ENCODE peak calls at places on chromosomes 13 and 19, in six cellular contexts. One of them, this sample, is unnamed.

GRCh38 chr19:3725640-3726310 is 17.6 kb downstream of the TJP3 start:
- ATAC-seq in K562: no peak
- ATAC-seq in HepG2: no peak
- ATAC-seq in upper lobe of left lung: peak; percentile 72
- ATAC-seq in GM12878: no peak
- ATAC-seq in A549: no peak
- ATAC-seq in this sample: no peak

GRCh38 chr13:37769078-37769477 is 100.5 kb downstream of the TRPC4 start:
- ATAC-seq in K562: no peak
- ATAC-seq in A549: no peak
- ATAC-seq in upper lobe of left lung: no peak
- ATAC-seq in GM12878: no peak
- ATAC-seq in HepG2: no peak
- ATAC-seq in this sample: no peak

GRCh38 chr13:67148219-67148583 is 81.9 kb downstream of the PCDH9 start:
- ATAC-seq in GM12878: no peak
- ATAC-seq in upper lobe of left lung: no peak
- ATAC-seq in HepG2: no peak
- ATAC-seq in K562: no peak
- ATAC-seq in A549: no peak
- ATAC-seq in this sample: no peak

GRCh38 chr13:67130444-67130843 is 99.7 kb downstream of the PCDH9 start:
- ATAC-seq in A549: no peak
- ATAC-seq in GM12878: no peak
- ATAC-seq in K562: peak; percentile 77
- ATAC-seq in upper lobe of left lung: no peak
- ATAC-seq in HepG2: no peak
- ATAC-seq in this sample: no peak

GRCh38 chr19:3073159-3073563 is 10.9 kb upstream of the TLE5 start:
- ATAC-seq in A549: peak; percentile 43
- ATAC-seq in HepG2: peak; percentile 32
- ATAC-seq in GM12878: no peak
- ATAC-seq in upper lobe of left lung: peak; percentile 52
- ATAC-seq in K562: peak; percentile 94
- ATAC-seq in this sample: peak; percentile 88

GRCh38 chr13:81089758-81090157 is 748.8 kb upstream of the SPRY2 start:
- ATAC-seq in GM12878: no peak
- ATAC-seq in K562: no peak
- ATAC-seq in upper lobe of left lung: no peak
- ATAC-seq in A549: no peak
- ATAC-seq in HepG2: no peak
- ATAC-seq in this sample: no peak

GRCh38 chr13:110937511-110938303 is 22.8 kb upstream of the ANKRD10 start:
- ATAC-seq in HepG2: no peak
- ATAC-seq in A549: no peak
- ATAC-seq in GM12878: no peak
- ATAC-seq in upper lobe of left lung: no peak
- ATAC-seq in K562: no peak
- ATAC-seq in this sample: no peak

GRCh38 chr19:8337728-8338127 is 5.3 kb downstream of the KANK3 start:
- ATAC-seq in upper lobe of left lung: no peak
- ATAC-seq in K562: no peak
- ATAC-seq in HepG2: no peak
- ATAC-seq in GM12878: no peak
- ATAC-seq in A549: no peak
- ATAC-seq in this sample: no peak

GRCh38 chr13:52809310-52809769 is 39.1 kb downstream of the PCDH8 start:
- ATAC-seq in A549: peak; percentile 83
- ATAC-seq in upper lobe of left lung: no peak
- ATAC-seq in HepG2: peak; percentile 97
- ATAC-seq in GM12878: peak; percentile 89
- ATAC-seq in K562: peak; percentile 94
- ATAC-seq in this sample: no peak

GRCh38 chr19:4256563-4256962 is 9.7 kb downstream of the YJU2 start:
- ATAC-seq in K562: peak; percentile 73
- ATAC-seq in upper lobe of left lung: no peak
- ATAC-seq in GM12878: no peak
- ATAC-seq in HepG2: no peak
- ATAC-seq in A549: no peak
- ATAC-seq in this sample: no peak

DNA sequence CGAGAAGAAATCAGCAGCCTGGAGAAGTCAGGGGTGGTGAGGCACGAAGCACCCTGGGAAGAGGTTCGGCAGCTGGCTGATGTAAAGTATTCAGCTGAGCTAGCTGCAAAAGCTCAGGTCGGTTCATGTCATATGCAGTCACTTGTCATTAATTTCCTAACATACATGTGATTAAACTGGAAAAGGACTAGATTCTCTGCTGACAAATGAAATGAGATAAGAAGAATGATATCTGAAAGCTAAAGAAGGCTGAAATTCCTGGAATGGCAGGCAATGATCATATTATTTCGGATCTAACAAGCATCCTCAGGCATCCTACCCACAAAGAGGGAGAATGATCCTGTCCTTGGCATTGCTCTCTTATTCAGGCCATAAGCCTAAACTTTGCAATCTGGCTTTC is 383.1 kb upstream of the SLITRK1 start:
- ATAC-seq in HepG2: no peak
- ATAC-seq in upper lobe of left lung: no peak
- ATAC-seq in GM12878: no peak
- ATAC-seq in K562: no peak
- ATAC-seq in A549: no peak
- ATAC-seq in this sample: no peak
- TF ChIP-seq EP300 in HepG2: no peak
- TF ChIP-seq EP300 in upper lobe of left lung: no peak
- TF ChIP-seq EP300 in GM12878: no peak
- TF ChIP-seq EP300 in K562: no peak
- TF ChIP-seq EP300 in A549: no peak
- TF ChIP-seq EP300 in this sample: no peak

GRCh38 chr13:93355094-93355493 is 128.5 kb downstream of the GPC6 start:
- ATAC-seq in HepG2: no peak
- ATAC-seq in upper lobe of left lung: no peak
- ATAC-seq in K562: no peak
- ATAC-seq in A549: no peak
- ATAC-seq in GM12878: no peak
- ATAC-seq in this sample: no peak
- H3K4me1 ChIP-seq in HepG2: no peaks in the 10 kb centered on the region
- H3K4me1 ChIP-seq in upper lobe of left lung: no peaks in the 10 kb centered on the region
- H3K4me1 ChIP-seq in K562: no peaks in the 10 kb centered on the region
- H3K4me1 ChIP-seq in A549: no peaks in the 10 kb centered on the region
- H3K4me1 ChIP-seq in GM12878: no peaks in the 10 kb centered on the region
- H3K4me1 ChIP-seq in this sample: no peaks in the 10 kb centered on the region

GRCh38 chr13:61852116-61852515 is 436.5 kb upstream of the PCDH20 start:
- ATAC-seq in HepG2: no peak
- ATAC-seq in upper lobe of left lung: no peak
- ATAC-seq in GM12878: peak; percentile 70
- ATAC-seq in K562: no peak
- ATAC-seq in A549: no peak
- ATAC-seq in this sample: no peak
- TF ChIP-seq EP300 in HepG2: no peak
- TF ChIP-seq EP300 in upper lobe of left lung: no peak
- TF ChIP-seq EP300 in GM12878: no peak
- TF ChIP-seq EP300 in K562: no peak
- TF ChIP-seq EP300 in A549: no peak
- TF ChIP-seq EP300 in this sample: no peak

DNA sequence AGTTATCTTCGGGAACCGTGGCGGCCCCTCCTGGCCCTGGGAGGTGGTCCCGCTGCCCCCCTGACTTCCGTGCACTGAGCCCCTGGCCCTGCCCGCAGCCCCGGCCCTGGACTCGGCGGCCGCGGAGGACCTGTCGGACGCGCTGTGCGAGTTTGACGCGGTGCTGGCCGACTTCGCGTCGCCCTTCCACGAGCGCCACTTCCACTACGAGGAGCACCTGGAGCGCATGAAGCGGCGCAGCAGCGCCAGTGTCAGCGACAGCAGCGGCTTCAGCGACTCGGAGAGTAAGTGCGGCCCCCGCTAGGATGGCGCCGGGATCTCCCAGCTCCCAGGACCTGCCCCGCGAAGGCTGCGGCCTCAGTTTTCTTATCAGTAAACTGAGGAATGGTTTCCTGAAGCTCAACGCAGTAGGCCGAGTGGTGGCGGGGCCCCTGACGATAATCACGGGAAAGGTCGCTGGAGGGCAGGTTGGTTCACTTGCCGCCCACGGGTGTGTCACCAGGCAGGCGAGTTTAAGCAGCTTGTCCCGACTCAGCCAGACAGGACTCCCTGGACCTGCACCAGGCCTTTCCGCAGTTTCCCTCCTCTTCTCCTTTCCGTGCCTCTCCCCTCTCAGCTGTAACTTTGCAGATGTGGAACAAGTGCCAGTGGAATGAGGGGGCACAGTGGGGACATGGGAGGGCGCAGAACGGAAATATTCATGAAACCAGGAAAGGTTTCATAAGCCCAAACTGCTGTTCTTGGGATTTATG is 1.0 kb downstream of the RGCC start:
- ATAC-seq in A549: no peak
- ATAC-seq in GM12878: peak; percentile 47
- ATAC-seq in HepG2: no peak
- ATAC-seq in upper lobe of left lung: peak; percentile 39
- ATAC-seq in K562: peak; percentile 81
- ATAC-seq in this sample: peak; percentile 22
- H3K4me1 ChIP-seq in A549: no peaks in the 10 kb centered on the region
- H3K4me1 ChIP-seq in GM12878: peaks cover 46% of the 10 kb centered on the region
- H3K4me1 ChIP-seq in HepG2: peaks cover 18% of the 10 kb centered on the region
- H3K4me1 ChIP-seq in upper lobe of left lung: peaks cover 4% of the 10 kb centered on the region
- H3K4me1 ChIP-seq in K562: peaks cover 25% of the 10 kb centered on the region
- H3K4me1 ChIP-seq in this sample: no peaks in the 10 kb centered on the region

GRCh38 chr19:11558881-11559828 is at the start of gene ELOF1:
- ATAC-seq in HepG2: peak; percentile 98
- ATAC-seq in GM12878: peak; percentile 90
- ATAC-seq in A549: peak; percentile 100
- ATAC-seq in upper lobe of left lung: peak; percentile 97
- ATAC-seq in K562: peak; percentile 92
- ATAC-seq in this sample: peak; percentile 99
- TF ChIP-seq EP300 in HepG2: no peak
- TF ChIP-seq EP300 in GM12878: no peak
- TF ChIP-seq EP300 in A549: no peak
- TF ChIP-seq EP300 in upper lobe of left lung: no peak
- TF ChIP-seq EP300 in K562: no peak
- TF ChIP-seq EP300 in this sample: no peak

GRCh38 chr19:39843919-39844793 is 2.0 kb downstream of the FBL start:
- ATAC-seq in K562: no peak
- ATAC-seq in HepG2: no peak
- ATAC-seq in A549: no peak
- ATAC-seq in upper lobe of left lung: no peak
- ATAC-seq in GM12878: peak; percentile 36
- ATAC-seq in this sample: no peak

GRCh38 chr19:39846176-39846677 is at the start of gene FBL:
- ATAC-seq in K562: peak; percentile 88
- ATAC-seq in upper lobe of left lung: peak; percentile 94
- ATAC-seq in GM12878: peak; percentile 94
- ATAC-seq in A549: peak; percentile 79
- ATAC-seq in HepG2: peak; percentile 88
- ATAC-seq in this sample: peak; percentile 96

GRCh38 chr19:39845621-39846175 is 481 bp downstream of the FBL start:
- ATAC-seq in upper lobe of left lung: peak; percentile 5
- ATAC-seq in K562: peak; percentile 60
- ATAC-seq in HepG2: peak; percentile 49
- ATAC-seq in A549: peak; percentile 52
- ATAC-seq in GM12878: peak; percentile 8
- ATAC-seq in this sample: no peak

GRCh38 chr19:39846678-39847486 is 703 bp upstream of the FBL start:
- ATAC-seq in K562: peak; percentile 60
- ATAC-seq in HepG2: peak; percentile 13
- ATAC-seq in upper lobe of left lung: no peak
- ATAC-seq in GM12878: no peak
- ATAC-seq in A549: peak; percentile 12
- ATAC-seq in this sample: peak; percentile 6

DNA sequence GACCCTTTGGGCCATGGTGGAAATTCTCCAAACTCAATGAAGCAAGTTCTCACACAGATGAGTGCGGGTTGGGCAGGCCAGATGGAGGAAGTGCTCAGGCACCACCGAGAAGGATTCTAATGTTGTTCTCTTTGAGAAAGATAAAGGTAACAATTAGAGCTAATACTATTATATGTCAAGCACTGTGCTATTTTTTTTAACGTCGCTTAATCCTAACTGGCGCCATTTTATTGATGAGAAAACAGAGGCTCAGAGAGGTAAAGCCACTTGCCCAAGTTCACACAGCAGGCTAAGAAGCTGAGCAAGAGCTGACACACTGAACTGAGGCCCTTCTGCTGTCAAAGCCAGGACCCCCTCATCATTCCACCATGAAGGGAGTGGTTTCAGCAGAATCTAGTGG is 1.0 kb downstream of the FBL start:
- ATAC-seq in GM12878: peak; percentile 42
- ATAC-seq in upper lobe of left lung: no peak
- ATAC-seq in A549: peak; percentile 2
- ATAC-seq in HepG2: no peak
- ATAC-seq in K562: no peak
- ATAC-seq in this sample: no peak
- H3K4me1 ChIP-seq in GM12878: peaks cover 15% of the 10 kb centered on the region
- H3K4me1 ChIP-seq in upper lobe of left lung: peaks cover 38% of the 10 kb centered on the region
- H3K4me1 ChIP-seq in A549: peaks cover 36% of the 10 kb centered on the region
- H3K4me1 ChIP-seq in HepG2: peaks cover 70% of the 10 kb centered on the region
- H3K4me1 ChIP-seq in K562: peaks cover 30% of the 10 kb centered on the region
- H3K4me1 ChIP-seq in this sample: no peaks in the 10 kb centered on the region

DNA sequence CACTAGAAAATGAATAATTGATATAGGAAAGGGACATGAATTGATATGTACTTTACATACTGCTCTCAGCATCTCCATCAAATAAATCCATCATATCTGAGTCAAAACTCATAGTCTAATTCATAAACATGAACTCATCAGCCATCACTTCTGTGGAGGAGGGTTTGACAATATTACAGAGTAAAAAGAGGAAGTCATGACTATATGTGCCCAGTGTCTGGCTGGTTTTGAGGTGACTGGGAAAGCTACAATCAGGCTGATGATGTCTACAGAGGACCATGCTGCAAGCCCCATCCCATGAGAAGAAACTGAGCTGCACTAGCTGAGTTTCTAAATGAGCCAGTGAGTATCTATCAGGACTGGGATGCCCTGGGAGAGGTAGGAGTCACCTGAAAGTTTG is 417.9 kb downstream of the TSHZ3 start:
- ATAC-seq in HepG2: no peak
- ATAC-seq in GM12878: no peak
- ATAC-seq in A549: no peak
- ATAC-seq in K562: no peak
- ATAC-seq in upper lobe of left lung: no peak
- ATAC-seq in this sample: no peak
- TF ChIP-seq EP300 in HepG2: no peak
- TF ChIP-seq EP300 in GM12878: no peak
- TF ChIP-seq EP300 in A549: no peak
- TF ChIP-seq EP300 in K562: no peak
- TF ChIP-seq EP300 in upper lobe of left lung: no peak
- TF ChIP-seq EP300 in this sample: no peak

This sample was measured in gastroesophageal sphincter.